ENCODE peak calls at places on chromosomes 4 and X, in five cellular contexts. One of them, this sample, is unnamed.

GRCh38 chr4:83767017-83767541 is 231.2 kb downstream of the GPAT3 start:
- DNase-seq in lower lobe of right lung: no peak
- DNase-seq in substantia nigra: no peak
- DNase-seq in sigmoid colon: no peak
- DNase-seq in ovary: no peak
- DNase-seq in this sample: no peak

GRCh38 chr4:111631157-111631999 is 513.9 kb upstream of the FAM241A start:
- DNase-seq in lower lobe of right lung: no peak
- DNase-seq in substantia nigra: no peak
- DNase-seq in ovary: no peak
- DNase-seq in sigmoid colon: no peak
- DNase-seq in this sample: no peak

GRCh38 chrX:139924696-139925094 is 8.2 kb downstream of the ATP11C start:
- DNase-seq in substantia nigra: no peak
- DNase-seq in sigmoid colon: no peak
- DNase-seq in lower lobe of right lung: no peak
- DNase-seq in ovary: no peak
- DNase-seq in this sample: no peak

GRCh38 chrX:41922125-41922521 is 1.2 kb downstream of the CASK start:
- DNase-seq in sigmoid colon: no peak
- DNase-seq in ovary: no peak
- DNase-seq in lower lobe of right lung: no peak
- DNase-seq in substantia nigra: no peak
- DNase-seq in this sample: no peak

GRCh38 chr4:144599621-144600020 is 46.3 kb upstream of the HHIP start:
- DNase-seq in ovary: no peak
- DNase-seq in lower lobe of right lung: no peak
- DNase-seq in sigmoid colon: no peak
- DNase-seq in substantia nigra: no peak
- DNase-seq in this sample: no peak

GRCh38 chr4:159177265-159178146 is 74.6 kb downstream of the RAPGEF2 start:
- DNase-seq in ovary: no peak
- DNase-seq in sigmoid colon: no peak
- DNase-seq in lower lobe of right lung: no peak
- DNase-seq in substantia nigra: no peak
- DNase-seq in this sample: no peak

GRCh38 chr4:77358315-77358928 is 201.4 kb downstream of the CCNG2 start:
- DNase-seq in sigmoid colon: no peak
- DNase-seq in substantia nigra: no peak
- DNase-seq in lower lobe of right lung: no peak
- DNase-seq in ovary: no peak
- DNase-seq in this sample: no peak

GRCh38 chr4:39846705-39847104 is 131.0 kb downstream of the PDS5A start:
- DNase-seq in ovary: no peak
- DNase-seq in substantia nigra: no peak
- DNase-seq in lower lobe of right lung: no peak
- DNase-seq in sigmoid colon: no peak
- DNase-seq in this sample: no peak

GRCh38 chrX:53686151-53686885 is at the start of gene HUWE1:
- DNase-seq in sigmoid colon: peak
- DNase-seq in substantia nigra: peak
- DNase-seq in lower lobe of right lung: peak
- DNase-seq in ovary: peak
- DNase-seq in this sample: peak

GRCh38 chr4:4277531-4277930 is 12.4 kb downstream of the LYAR start:
- DNase-seq in ovary: no peak
- DNase-seq in sigmoid colon: no peak
- DNase-seq in lower lobe of right lung: no peak
- DNase-seq in substantia nigra: no peak
- DNase-seq in this sample: no peak

GRCh38 chrX:150869450-150869849 is 29.0 kb downstream of the CD99L2 start:
- DNase-seq in sigmoid colon: no peak
- DNase-seq in ovary: no peak
- DNase-seq in substantia nigra: no peak
- DNase-seq in lower lobe of right lung: peak
- DNase-seq in this sample: no peak

GRCh38 chrX:11351375-11352295 is 58.4 kb downstream of the AMELX start:
- DNase-seq in lower lobe of right lung: peak
- DNase-seq in sigmoid colon: peak
- DNase-seq in ovary: peak
- DNase-seq in substantia nigra: no peak
- DNase-seq in this sample: no peak

GRCh38 chr4:11297627-11298026 is 131.1 kb downstream of the HS3ST1 start:
- DNase-seq in sigmoid colon: no peak
- DNase-seq in substantia nigra: no peak
- DNase-seq in ovary: no peak
- DNase-seq in lower lobe of right lung: no peak
- DNase-seq in this sample: no peak

GRCh38 chr4:80145739-80146138 is 51.6 kb upstream of the PRDM8 start:
- DNase-seq in ovary: no peak
- DNase-seq in substantia nigra: no peak
- DNase-seq in lower lobe of right lung: no peak
- DNase-seq in sigmoid colon: no peak
- DNase-seq in this sample: no peak
- H3K27ac ChIP-seq in ovary: no peak
- H3K27ac ChIP-seq in substantia nigra: no peak
- H3K27ac ChIP-seq in lower lobe of right lung: no peak
- H3K27ac ChIP-seq in sigmoid colon: no peak
- H3K27ac ChIP-seq in this sample: no peak

GRCh38 chr4:113116414-113117345 is 67.2 kb downstream of the ANK2 start:
- DNase-seq in ovary: no peak
- DNase-seq in substantia nigra: no peak
- DNase-seq in lower lobe of right lung: no peak
- DNase-seq in sigmoid colon: no peak
- DNase-seq in this sample: peak
- H3K27ac ChIP-seq in ovary: peak
- H3K27ac ChIP-seq in substantia nigra: peak
- H3K27ac ChIP-seq in lower lobe of right lung: no peak
- H3K27ac ChIP-seq in sigmoid colon: no peak
- H3K27ac ChIP-seq in this sample: peak

GRCh38 chrX:65705439-65705838 is 38.0 kb downstream of the MSN start:
- DNase-seq in sigmoid colon: no peak
- DNase-seq in lower lobe of right lung: no peak
- DNase-seq in ovary: no peak
- DNase-seq in substantia nigra: no peak
- DNase-seq in this sample: no peak
- H3K27ac ChIP-seq in sigmoid colon: peak
- H3K27ac ChIP-seq in lower lobe of right lung: peak
- H3K27ac ChIP-seq in ovary: no peak
- H3K27ac ChIP-seq in substantia nigra: no peak
- H3K27ac ChIP-seq in this sample: no peak

DNA sequence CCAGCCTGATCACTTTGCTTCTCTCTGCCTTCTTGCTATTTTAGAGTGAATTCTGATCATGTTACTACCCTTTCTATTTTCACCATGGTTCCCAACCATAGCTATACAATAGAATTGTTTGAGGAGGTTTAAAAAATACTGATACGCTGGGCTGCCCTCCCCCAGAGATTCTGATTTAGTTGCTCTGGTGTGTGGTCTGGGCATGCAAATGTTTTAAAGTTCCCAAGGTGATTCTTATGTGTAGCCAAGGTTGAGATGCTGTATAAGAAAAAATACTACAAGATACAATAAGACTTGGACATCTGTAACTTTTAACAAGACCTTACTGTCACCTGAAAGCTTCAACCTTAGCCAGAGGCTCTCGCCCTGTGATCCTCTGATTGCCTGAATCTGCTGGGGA is 22.2 kb upstream of the INTS6L start:
- DNase-seq in substantia nigra: no peak
- DNase-seq in sigmoid colon: no peak
- DNase-seq in lower lobe of right lung: no peak
- DNase-seq in ovary: no peak
- DNase-seq in this sample: no peak
- H3K27ac ChIP-seq in substantia nigra: no peak
- H3K27ac ChIP-seq in sigmoid colon: no peak
- H3K27ac ChIP-seq in lower lobe of right lung: no peak
- H3K27ac ChIP-seq in ovary: no peak
- H3K27ac ChIP-seq in this sample: no peak

DNA sequence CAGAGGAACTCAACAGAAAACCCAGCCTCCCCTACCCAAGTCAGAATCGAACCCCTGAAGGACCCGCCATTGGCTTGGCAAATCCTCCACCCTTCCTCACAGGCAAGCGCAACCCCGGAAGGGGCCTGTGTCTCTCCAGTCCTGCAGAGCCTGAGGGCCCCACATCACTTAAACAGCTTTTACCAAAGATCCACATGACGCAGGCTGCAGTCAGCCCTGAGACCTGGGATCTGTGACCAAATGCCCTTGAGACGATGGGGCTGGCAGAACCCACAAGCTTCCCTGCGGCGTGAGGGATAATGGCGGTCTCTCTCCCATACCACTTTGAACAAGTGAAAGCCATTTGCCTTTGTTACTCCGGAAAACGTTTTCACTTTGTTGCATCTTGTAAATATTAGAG is 54.9 kb downstream of the ACOX3 start:
- DNase-seq in substantia nigra: no peak
- DNase-seq in ovary: no peak
- DNase-seq in lower lobe of right lung: no peak
- DNase-seq in sigmoid colon: no peak
- DNase-seq in this sample: no peak
- H3K27ac ChIP-seq in substantia nigra: no peak
- H3K27ac ChIP-seq in ovary: no peak
- H3K27ac ChIP-seq in lower lobe of right lung: no peak
- H3K27ac ChIP-seq in sigmoid colon: no peak
- H3K27ac ChIP-seq in this sample: no peak

DNA sequence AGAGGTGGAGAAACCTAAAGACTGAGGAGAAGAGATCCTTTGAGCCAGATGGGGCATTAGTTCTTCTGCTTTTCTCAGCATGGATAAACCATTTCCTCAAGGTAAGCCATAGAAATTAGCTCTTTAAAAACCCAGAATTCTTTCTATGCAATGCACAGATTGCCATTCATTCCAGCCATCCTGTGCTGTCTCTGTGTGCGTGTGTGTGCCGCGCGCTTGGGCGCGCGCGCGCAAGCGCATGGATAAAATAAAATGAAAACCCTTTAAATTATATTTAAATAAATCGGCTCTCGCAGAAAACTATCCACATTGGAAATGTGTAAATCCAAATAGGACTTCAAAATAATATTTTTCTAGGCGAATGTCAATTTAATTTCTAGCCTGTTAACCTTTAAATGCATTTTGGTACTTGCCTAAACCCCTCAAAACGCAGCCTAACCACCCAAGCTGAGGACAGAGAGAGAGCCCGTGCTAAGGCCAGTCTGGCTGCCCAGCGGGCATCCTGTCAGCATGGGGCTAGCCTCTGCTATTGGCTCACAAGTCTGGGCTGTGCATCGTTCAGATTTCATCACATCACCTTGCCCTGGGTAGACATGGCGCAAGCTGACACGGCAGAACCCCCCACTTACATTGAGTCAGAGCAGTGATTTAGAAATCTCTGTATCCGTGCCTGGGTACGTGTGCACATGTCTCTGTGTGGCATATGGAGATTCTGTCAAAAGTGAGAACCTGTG is 112.9 kb upstream of the VAMP7 start:
- DNase-seq in sigmoid colon: no peak
- DNase-seq in lower lobe of right lung: peak
- DNase-seq in substantia nigra: no peak
- DNase-seq in ovary: peak
- DNase-seq in this sample: no peak
- H3K27ac ChIP-seq in sigmoid colon: no peak
- H3K27ac ChIP-seq in lower lobe of right lung: no peak
- H3K27ac ChIP-seq in substantia nigra: no peak
- H3K27ac ChIP-seq in ovary: no peak
- H3K27ac ChIP-seq in this sample: no peak

This sample was measured in caudate nucleus.